ENCODE peak calls at places on chromosomes 7 and 10, in five cellular contexts. A is adrenal gland; D is PC-9; U is Panc1; V is CD4-positive, alpha-beta memory T cell. L is an unnamed sample.

GRCh38 chr10:79404231-79404609 is 41.2 kb downstream of the ZCCHC24 start:
- DNase-seq in D (no peak), A (peak; percentile 38), V (no peak), U (no peak), L (no peak)

GRCh38 chr7:99312316-99313203 is 13.1 kb upstream of the ARPC1A start:
- DNase-seq in U (peak; percentile 60), V (peak; percentile 60), A (peak; percentile 82), D (peak; percentile 72), L (peak; percentile 57)

GRCh38 chr10:36224431-36224985 is 582.4 kb upstream of the FZD8 start:
- DNase-seq in D (no peak), U (no peak), V (no peak), A (no peak), L (no peak)

GRCh38 chr10:11450427-11450826 is 161.0 kb downstream of the USP6NL start:
- DNase-seq in A (no peak), D (no peak), V (no peak), U (no peak), L (no peak)

GRCh38 chr10:8665322-8665721 is 610.8 kb downstream of the GATA3 start:
- DNase-seq in V (no peak), A (no peak), D (no peak), U (no peak), L (no peak)

GRCh38 chr7:28086198-28086597 is 94.4 kb downstream of the JAZF1 start:
- DNase-seq in A (no peak), D (no peak), U (no peak), V (no peak), L (no peak)

GRCh38 chr10:88893611-88894010 is 13.6 kb downstream of the STAMBPL1 start:
- DNase-seq in D (no peak), A (peak; percentile 43), V (no peak), U (no peak), L (no peak)

GRCh38 chr7:100894860-100895700 is 608 bp downstream of the ACHE start:
- DNase-seq in A (peak; percentile 35), D (peak; percentile 54), U (no peak), V (no peak), L (no peak)

GRCh38 chr7:142420554-142421362 is 162.9 kb upstream of the PRSS58 start:
- DNase-seq in A (peak; percentile 10), U (no peak), D (peak; percentile 79), V (no peak), L (peak; percentile 61)

GRCh38 chr10:101080933-101081546 is 19.3 kb downstream of the KAZALD1 start:
- DNase-seq in V (no peak), A (peak; percentile 10), D (no peak), U (no peak), L (peak; percentile 24)

GRCh38 chr10:86840498-86840897 is 84.1 kb downstream of the BMPR1A start:
- DNase-seq in A (no peak), U (no peak), D (no peak), V (no peak), L (no peak)

GRCh38 chr10:35037104-35037503 is 53.0 kb downstream of the CUL2 start:
- DNase-seq in V (no peak), D (no peak), U (no peak), A (no peak), L (no peak)

GRCh38 chr10:11141571-11142091 is 124.0 kb downstream of the CELF2 start:
- DNase-seq in D (no peak), V (no peak), A (no peak), U (no peak), L (no peak)

GRCh38 chr10:100970914-100971811 is 1.9 kb downstream of the SEMA4G start:
- DNase-seq in U (no peak), A (no peak), V (no peak), D (no peak), L (no peak)

GRCh38 chr7:90210925-90211324 is 615 bp upstream of the STEAP2 start:
- DNase-seq in A (no peak), D (peak; percentile 9), U (no peak), V (no peak), L (no peak)

GRCh38 chr10:62083868-62084267 is 182.4 kb downstream of the ARID5B start:
- DNase-seq in A (peak; percentile 33), D (peak; percentile 53), V (no peak), U (no peak), L (no peak)
- H3K4me3 ChIP-seq in A (no peak overlapping the region), D (no peak overlapping the region), V (peak overlapping the region; percentile 1), U (no peak overlapping the region), L (no peak overlapping the region)

DNA sequence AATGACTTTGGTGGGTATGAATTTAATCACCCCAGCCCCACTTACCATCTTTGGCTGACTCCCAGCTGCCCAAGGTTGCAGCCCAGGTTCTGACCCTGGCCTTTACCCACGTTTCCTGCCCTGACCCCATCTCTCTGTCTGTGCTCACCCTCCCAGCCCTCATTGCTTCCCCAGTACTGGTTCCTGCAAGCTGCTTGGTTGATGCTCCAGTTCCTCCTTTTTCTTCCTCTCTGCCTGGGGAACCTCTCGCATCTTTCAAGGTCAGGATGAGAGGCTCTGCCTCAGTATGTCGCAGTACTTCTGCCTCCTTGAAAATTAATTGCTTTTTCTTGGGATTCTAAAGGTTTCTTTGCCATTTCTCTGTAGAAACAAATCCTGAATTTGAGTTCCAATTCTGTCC is 263.8 kb upstream of the ZNF32 start:
- DNase-seq in U (no peak), V (no peak), D (no peak), A (no peak), L (no peak)
- H3K27ac ChIP-seq in U (no peak overlapping the region), V (no peak overlapping the region), D (no peak overlapping the region), A (no peak overlapping the region), L (no peak overlapping the region)

GRCh38 chr7:139733751-139734150 is 44.0 kb downstream of the HIPK2 start:
- DNase-seq in A (no peak), V (no peak), D (no peak), U (no peak), L (no peak)

GRCh38 chr7:139737221-139738100 is 40.3 kb downstream of the HIPK2 start:
- DNase-seq in U (no peak), A (peak; percentile 47), V (no peak), D (no peak), L (no peak)

GRCh38 chr7:139734395-139734794 is 43.4 kb downstream of the HIPK2 start:
- DNase-seq in A (peak; percentile 34), U (peak; percentile 41), V (no peak), D (no peak), L (no peak)

GRCh38 chr7:139735912-139736595 is 41.7 kb downstream of the HIPK2 start:
- DNase-seq in A (no peak), D (no peak), U (no peak), V (no peak), L (no peak)

GRCh38 chr7:139735466-139735865 is 42.3 kb downstream of the HIPK2 start:
- DNase-seq in U (no peak), A (no peak), D (no peak), V (no peak), L (no peak)
- H3K4me3 ChIP-seq in U (no peak overlapping the region), A (no peak overlapping the region), D (no peak overlapping the region), V (no peak overlapping the region), L (no peak overlapping the region)

GRCh38 chr7:106658504-106659368 is 2.2 kb downstream of the CCDC71L start:
- DNase-seq in D (no peak), U (no peak), A (no peak), V (no peak), L (no peak)

GRCh38 chr7:106655703-106656498 is 5.1 kb downstream of the CCDC71L start:
- DNase-seq in D (no peak), V (no peak), U (no peak), A (no peak), L (no peak)

GRCh38 chr7:106659963-106660861 is 746 bp downstream of the CCDC71L start:
- DNase-seq in V (peak; percentile 72), A (peak; percentile 75), D (peak; percentile 86), U (peak; percentile 55), L (peak; percentile 83)

GRCh38 chr7:106659369-106659962 is 1.5 kb downstream of the CCDC71L start:
- DNase-seq in V (no peak), D (no peak), U (no peak), A (no peak), L (no peak)

DNA sequence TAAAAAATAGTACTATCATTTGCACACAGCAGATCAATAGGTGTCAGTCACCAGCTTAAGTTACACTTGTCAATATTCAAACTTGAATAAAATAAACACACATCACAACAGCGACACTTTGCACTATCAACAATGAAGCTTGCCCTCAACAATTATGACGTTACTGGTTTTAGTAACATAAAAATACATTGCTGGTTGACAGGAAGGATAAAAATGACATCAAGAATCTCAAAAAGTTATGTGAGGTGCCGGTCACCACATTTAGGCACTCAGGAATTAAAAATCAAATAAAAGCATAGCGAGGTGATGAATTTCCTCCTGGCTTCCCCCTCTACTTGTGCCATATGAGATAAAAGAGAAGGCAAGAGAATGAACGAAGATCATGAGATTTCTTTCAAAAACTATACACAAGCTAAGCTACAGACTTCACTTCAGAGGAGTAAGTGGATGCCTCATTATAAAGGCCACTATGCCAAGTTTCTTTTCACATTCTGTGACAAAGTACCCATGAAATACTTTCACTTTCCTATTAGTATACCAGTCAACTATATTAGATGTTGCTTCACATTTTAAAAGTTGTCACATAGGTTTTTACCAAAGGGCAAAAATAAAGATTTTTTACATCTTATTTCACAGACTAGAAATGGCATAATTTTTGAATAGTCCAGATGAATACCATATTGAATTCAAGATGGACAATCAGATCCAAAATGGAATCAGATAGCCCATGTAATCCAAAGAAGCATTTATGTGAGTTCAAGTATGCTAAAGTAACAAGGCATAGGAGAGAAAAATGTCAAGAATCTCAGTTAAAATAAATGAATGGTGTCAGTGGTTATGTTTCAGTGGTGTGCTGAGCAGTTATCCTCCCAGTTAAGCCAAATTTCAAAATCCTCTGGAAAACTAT is 3.6 kb downstream of the CCDC71L start:
- DNase-seq in D (no peak), A (no peak), U (no peak), V (no peak), L (peak; percentile 52)
- H3K27ac ChIP-seq in D (no peak overlapping the region), A (no peak overlapping the region), U (no peak overlapping the region), V (no peak overlapping the region), L (peak overlapping the region; percentile 32)